ENCODE peak calls at places on chromosomes 7 and 10, in four cellular contexts. Z is activated CD8-positive, alpha-beta memory T cell treated with anti-CD3 and anti-CD28 coated beads for 1 hour; V is renal cortical epithelial cell; X is COR-L47. M is an unnamed sample.

GRCh38 chr10:48821692-48822091 is 117.9 kb downstream of the LRRC18 start:
- DNase-seq in Z (no peak), V (peak; percentile 30), X (no peak), M (no peak)

GRCh38 chr7:130960208-130960988 is 226.4 kb upstream of the KLF14 start:
- DNase-seq in Z (no peak), V (peak; percentile 98), X (no peak), M (no peak)

GRCh38 chr10:13382759-13383753 is 35.0 kb upstream of the SEPHS1 start:
- DNase-seq in Z (no peak), V (no peak), X (no peak), M (no peak)

GRCh38 chr10:35611750-35612149 is 6.6 kb downstream of the GJD4 start:
- DNase-seq in Z (no peak), V (no peak), X (no peak), M (no peak)

GRCh38 chr10:103727546-103727963 is 127.8 kb downstream of the SH3PXD2A start:
- DNase-seq in Z (no peak), V (no peak), X (no peak), M (no peak)

GRCh38 chr7:127514499-127514898 is 70.9 kb downstream of the GCC1 start:
- DNase-seq in Z (no peak), V (peak; percentile 52), X (peak; percentile 13), M (peak; percentile 26)

GRCh38 chr7:88354999-88355398 is 48.3 kb upstream of the STEAP4 start:
- DNase-seq in Z (no peak), V (no peak), X (no peak), M (no peak)

GRCh38 chr7:100602889-100603696 is 930 bp downstream of the PCOLCE start:
- DNase-seq in Z (no peak), V (no peak), X (no peak), M (no peak)

GRCh38 chr7:151459726-151460473 is 20.0 kb upstream of the CRYGN start:
- DNase-seq in Z (no peak), V (peak; percentile 87), X (no peak), M (no peak)

GRCh38 chr10:90865400-90865799 is 6.4 kb upstream of the RPP30 start:
- DNase-seq in Z (no peak), V (no peak), X (no peak), M (no peak)

M was measured in NCI-H1105.